ENCODE peak calls at places on chromosomes 4 and X, in five cellular contexts. N, D, F, L and R are unnamed samples.

GRCh38 chr4:165506780-165507305 is 128.0 kb downstream of the CPE start:
- DNase-seq in N (no peak), D (no peak), F (no peak), L (no peak), R (no peak)

GRCh38 chr4:174118171-174118570 is 165.3 kb downstream of the FBXO8 start:
- DNase-seq in N (no peak), D (no peak), F (no peak), L (no peak), R (no peak)

GRCh38 chrX:144214651-144215050 is 330.8 kb downstream of the UBE2NL start:
- DNase-seq in N (no peak), D (no peak), F (no peak), L (no peak), R (no peak)

GRCh38 chr4:166277406-166277805 is 404.4 kb downstream of the TLL1 start:
- DNase-seq in N (no peak), D (peak; percentile 17), F (no peak), L (no peak), R (no peak)

GRCh38 chrX:47619486-47620302 is at the start of gene SYN1:
- DNase-seq in N (peak; percentile 52), D (peak; percentile 49), F (no peak), L (peak; percentile 76), R (peak; percentile 85)

GRCh38 chr4:95095352-95095974 is 337.7 kb downstream of the BMPR1B start:
- DNase-seq in N (peak; percentile 71), D (peak; percentile 0), F (no peak), L (no peak), R (no peak)

GRCh38 chr4:96685691-96686090 is 845.8 kb downstream of the PDHA2 start:
- DNase-seq in N (no peak), D (no peak), F (no peak), L (no peak), R (no peak)

GRCh38 chr4:16253127-16253960 is 27.1 kb upstream of the TAPT1 start:
- DNase-seq in N (peak; percentile 69), D (peak; percentile 53), F (no peak), L (no peak), R (no peak)

GRCh38 chrX:37785569-37785968 is 5.7 kb downstream of the CYBB start:
- DNase-seq in N (peak; percentile 25), D (no peak), F (no peak), L (no peak), R (no peak)

GRCh38 chr4:177369372-177369771 is 59.7 kb downstream of the NEIL3 start:
- DNase-seq in N (no peak), D (peak; percentile 28), F (no peak), L (no peak), R (no peak)

GRCh38 chr4:186701788-186702187 is 21.9 kb downstream of the FAT1 start:
- DNase-seq in N (no peak), D (no peak), F (no peak), L (no peak), R (no peak)

GRCh38 chr4:95106408-95106928 is 348.7 kb downstream of the BMPR1B start:
- DNase-seq in N (no peak), D (no peak), F (no peak), L (no peak), R (no peak)

GRCh38 chr4:143381171-143382118 is 44.8 kb downstream of the GAB1 start:
- DNase-seq in N (peak; percentile 69), D (peak; percentile 53), F (no peak), L (no peak), R (no peak)

GRCh38 chrX:139327355-139327754 is 203.2 kb upstream of the F9 start:
- DNase-seq in N (no peak), D (no peak), F (no peak), L (no peak), R (no peak)

GRCh38 chr4:87108142-87108546 is 112.3 kb downstream of the KLHL8 start:
- DNase-seq in N (peak; percentile 72), D (peak; percentile 63), F (no peak), L (no peak), R (no peak)

GRCh38 chr4:175412161-175412560 is 399.9 kb downstream of the GPM6A start:
- DNase-seq in N (peak; percentile 82), D (no peak), F (no peak), L (no peak), R (no peak)

GRCh38 chr4:25113915-25114904 is 46.0 kb downstream of the SEPSECS start:
- DNase-seq in N (peak; percentile 42), D (peak; percentile 37), F (no peak), L (no peak), R (no peak)

GRCh38 chrX:70452143-70452733 is 7.6 kb downstream of the DLG3 start:
- DNase-seq in N (peak; percentile 47), D (peak; percentile 74), F (no peak), L (peak; percentile 28), R (peak; percentile 23)

GRCh38 chrX:123173833-123174232 is 10.2 kb upstream of the GRIA3 start:
- DNase-seq in N (peak; percentile 30), D (no peak), F (no peak), L (no peak), R (no peak)

GRCh38 chr4:151801547-151802516 is 41.0 kb upstream of the GATB start:
- DNase-seq in N (peak; percentile 67), D (no peak), F (no peak), L (no peak), R (peak; percentile 1)

GRCh38 chrX:94058728-94059382 is 384.8 kb downstream of the FAM133A start:
- DNase-seq in N (peak; percentile 58), D (no peak), F (no peak), L (peak; percentile 50), R (no peak)

GRCh38 chr4:110364911-110365520 is 110.9 kb upstream of the ENPEP start:
- DNase-seq in N (no peak), D (no peak), F (no peak), L (no peak), R (no peak)

GRCh38 chr4:153573881-153574807 is 108.0 kb downstream of the TMEM131L start:
- DNase-seq in N (peak; percentile 70), D (peak; percentile 66), F (no peak), L (no peak), R (no peak)

GRCh38 chrX:100435726-100436125 is 25.7 kb upstream of the PCDH19 start:
- DNase-seq in N (no peak), D (no peak), F (no peak), L (no peak), R (no peak)

GRCh38 chr4:147518846-147519767 is 38.2 kb downstream of the EDNRA start:
- DNase-seq in N (peak; percentile 77), D (peak; percentile 44), F (peak; percentile 28), L (no peak), R (no peak)

GRCh38 chrX:17860811-17861495 is at the start of gene RAI2:
- DNase-seq in N (no peak), D (no peak), F (no peak), L (peak; percentile 55), R (no peak)

GRCh38 chr4:54767376-54767775 is 109.6 kb downstream of the KIT start:
- DNase-seq in N (no peak), D (no peak), F (no peak), L (no peak), R (no peak)

GRCh38 chr4:79308971-79309370 is 16.9 kb downstream of the NAA11 start:
- DNase-seq in N (no peak), D (no peak), F (no peak), L (no peak), R (no peak)

GRCh38 chr4:43113196-43113595 is 220.7 kb downstream of the GRXCR1 start:
- DNase-seq in N (no peak), D (no peak), F (no peak), L (no peak), R (no peak)

GRCh38 chr4:143185253-143186107 is 763 bp downstream of the USP38 start:
- DNase-seq in N (peak; percentile 40), D (no peak), F (no peak), L (no peak), R (no peak)

GRCh38 chr4:127623755-127624087 is 9.0 kb upstream of the INTU start:
- DNase-seq in N (no peak), D (no peak), F (no peak), L (no peak), R (no peak)

GRCh38 chrX:40485427-40485826 is 95.3 kb upstream of the ATP6AP2 start:
- DNase-seq in N (no peak), D (no peak), F (no peak), L (no peak), R (no peak)

GRCh38 chr4:184168406-184169019 is 49.2 kb downstream of the ENPP6 start:
- DNase-seq in N (peak; percentile 61), D (peak; percentile 79), F (no peak), L (no peak), R (no peak)

GRCh38 chr4:183823394-183823793 is 81.7 kb upstream of the STOX2 start:
- DNase-seq in N (peak; percentile 81), D (peak; percentile 63), F (no peak), L (no peak), R (no peak)

GRCh38 chr4:3253808-3254207 is 4.8 kb downstream of the MSANTD1 start:
- DNase-seq in N (no peak), D (no peak), F (no peak), L (no peak), R (no peak)

GRCh38 chr4:101200561-101200960 is 146.8 kb downstream of the PPP3CA start:
- DNase-seq in N (peak; percentile 90), D (peak; percentile 34), F (no peak), L (no peak), R (no peak)

GRCh38 chr4:141078871-141079270 is 54.4 kb downstream of the RNF150 start:
- DNase-seq in N (no peak), D (no peak), F (no peak), L (no peak), R (no peak)